ENCODE peak calls at places on chromosome 22, in six cellular contexts. Z, C, G, T, F and R are unnamed samples.
A peak's percentile ranks its signal among the peaks of the same experiment; 100 is the strongest.

GRCh38 chr22:50737728-50738648 is at the start of gene ACR:
- DNase-seq in T (no peak), Z (no peak), C (no peak), F (no peak), G (peak; percentile 6), R (no peak)

GRCh38 chr22:49619301-49619700 is 208.4 kb downstream of the BRD1 start:
- DNase-seq in T (no peak), F (no peak), C (no peak), G (peak; percentile 6), Z (no peak), R (no peak)

GRCh38 chr22:41699264-41700104 is at the start of gene MEI1:
- DNase-seq in F (no peak), G (peak; percentile 49), Z (no peak), T (peak; percentile 75), C (peak; percentile 80), R (no peak)

GRCh38 chr22:31537019-31537535 is 40.7 kb downstream of the SFI1 start:
- DNase-seq in Z (no peak), C (peak; percentile 48), G (no peak), T (no peak), F (peak; percentile 9), R (no peak)

GRCh38 chr22:50720301-50720845 is 17.6 kb upstream of the ACR start:
- DNase-seq in Z (no peak), G (no peak), C (no peak), F (no peak), T (no peak), R (no peak)

GRCh38 chr22:41197808-41198585 is 7.1 kb upstream of the L3MBTL2 start:
- DNase-seq in T (no peak), C (peak; percentile 73), Z (peak; percentile 47), F (peak; percentile 29), G (peak; percentile 37), R (no peak)

GRCh38 chr22:27747396-27748256 is 53.9 kb downstream of the MN1 start:
- DNase-seq in Z (no peak), C (no peak), G (peak; percentile 35), F (peak; percentile 68), T (no peak), R (no peak)

GRCh38 chr22:46656856-46657654 is 36.9 kb downstream of the GRAMD4 start:
- DNase-seq in Z (no peak), G (no peak), C (no peak), F (no peak), T (no peak), R (no peak)

GRCh38 chr22:49930596-49931412 is 12.4 kb downstream of the CRELD2 start:
- DNase-seq in C (peak; percentile 96), Z (no peak), T (no peak), G (no peak), F (no peak), R (peak; percentile 81)

GRCh38 chr22:36301384-36301828 is 48.5 kb downstream of the APOL1 start:
- DNase-seq in F (peak; percentile 71), T (peak; percentile 93), G (peak; percentile 89), Z (peak; percentile 28), C (peak; percentile 60), R (peak; percentile 48)

GRCh38 chr22:32794449-32795213 is 6.9 kb upstream of the TIMP3 start:
- DNase-seq in F (peak; percentile 15), Z (no peak), G (no peak), T (no peak), C (no peak), R (peak; percentile 90)

GRCh38 chr22:49956418-49956770 is 4.2 kb upstream of the PIM3 start:
- DNase-seq in Z (no peak), T (no peak), G (no peak), F (no peak), C (no peak), R (no peak)

GRCh38 chr22:43159484-43160178 is 8.3 kb downstream of the TSPO start:
- DNase-seq in T (peak; percentile 77), C (no peak), G (peak; percentile 69), Z (no peak), F (peak; percentile 29), R (no peak)

GRCh38 chr22:42433754-42434153 is 1.6 kb upstream of the NFAM1 start:
- DNase-seq in C (no peak), F (no peak), G (no peak), Z (no peak), T (no peak), R (no peak)

GRCh38 chr22:46353483-46354105 is 18.1 kb downstream of the TRMU start:
- DNase-seq in T (no peak), Z (no peak), G (no peak), F (no peak), C (no peak), R (no peak)

GRCh38 chr22:42967933-42968332 is 47.0 kb downstream of the PACSIN2 start:
- DNase-seq in T (no peak), G (no peak), F (peak; percentile 53), C (no peak), Z (no peak), R (no peak)

GRCh38 chr22:31628362-31628761 is 33.7 kb downstream of the PISD start:
- DNase-seq in G (no peak), Z (no peak), C (no peak), F (no peak), T (no peak), R (no peak)

GRCh38 chr22:32544953-32545558 is 70.4 kb downstream of the FBXO7 start:
- DNase-seq in G (no peak), T (no peak), Z (no peak), C (no peak), F (no peak), R (no peak)

GRCh38 chr22:35547993-35548761 is 7.5 kb downstream of the RASD2 start:
- DNase-seq in T (peak; percentile 78), C (no peak), F (peak; percentile 14), G (peak; percentile 67), Z (no peak), R (no peak)

GRCh38 chr22:21694394-21694793 is 28.6 kb downstream of the PPIL2 start:
- DNase-seq in Z (no peak), F (peak; percentile 61), T (no peak), G (no peak), C (no peak), R (no peak)

GRCh38 chr22:42280140-42280539 is 9.7 kb upstream of the TCF20 start:
- DNase-seq in G (no peak), C (no peak), F (no peak), T (no peak), Z (no peak), R (no peak)

GRCh38 chr22:40628354-40629042 is 8.0 kb downstream of the MRTFA start:
- DNase-seq in F (no peak), C (no peak), Z (no peak), G (no peak), T (no peak), R (no peak)

GRCh38 chr22:41826430-41827383 is 6.2 kb upstream of the SREBF2 start:
- DNase-seq in Z (no peak), F (no peak), T (no peak), C (no peak), G (no peak), R (no peak)

GRCh38 chr22:49482811-49483210 is 344.9 kb downstream of the BRD1 start:
- DNase-seq in F (no peak), Z (no peak), C (no peak), G (no peak), T (no peak), R (no peak)

GRCh38 chr22:26558246-26558895 is 31.6 kb downstream of the TPST2 start:
- DNase-seq in F (no peak), T (no peak), Z (no peak), G (no peak), C (no peak), R (no peak)
- TF ChIP-seq JUN in F (no peak), T (no peak), Z (no peak), G (no peak), C (no peak), R (no peak)

GRCh38 chr22:22974795-22975580 is 87.4 kb downstream of the IGLL5 start:
- DNase-seq in T (no peak), Z (no peak), F (peak; percentile 36), G (no peak), C (no peak), R (no peak)
- TF ChIP-seq JUN in T (no peak), Z (no peak), F (no peak), G (no peak), C (no peak), R (no peak)

DNA sequence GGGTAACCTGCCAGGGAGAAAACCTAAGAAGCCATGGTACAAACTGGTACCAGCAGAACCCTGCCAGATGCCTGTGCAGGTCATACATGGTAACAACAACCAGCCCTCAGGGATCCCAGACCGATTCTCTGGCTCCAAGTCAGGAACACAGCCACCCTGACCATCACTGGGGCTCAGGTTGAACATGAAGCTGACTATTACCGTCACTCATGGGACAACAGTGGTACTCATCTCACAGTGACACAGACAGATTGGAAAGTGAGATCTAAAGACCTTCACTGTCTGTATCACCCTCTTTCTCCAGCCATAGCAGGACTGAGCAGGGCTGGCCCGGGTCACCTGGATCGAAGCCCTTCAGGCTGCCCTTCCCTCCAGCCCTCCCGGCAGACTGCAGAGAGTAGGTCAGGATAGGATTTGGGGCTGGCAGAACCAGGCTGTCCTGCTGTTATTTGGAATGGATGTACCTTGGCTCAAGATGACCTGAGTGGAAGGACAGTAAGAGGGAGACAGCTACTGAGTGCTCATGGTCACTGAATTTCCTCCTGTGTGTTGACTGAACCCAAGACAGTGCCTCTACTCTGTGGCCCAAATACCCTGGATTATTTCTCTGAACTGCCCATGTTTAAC is 94.7 kb downstream of the GGTLC2 start:
- DNase-seq in C (no peak), G (no peak), T (no peak), F (no peak), Z (no peak), R (no peak)
- TF ChIP-seq JUN in C (no peak), G (no peak), T (no peak), F (no peak), Z (no peak), R (no peak)

GRCh38 chr22:45224988-45225731 is 15.5 kb downstream of the KIAA0930 start:
- DNase-seq in T (no peak), G (no peak), F (no peak), C (no peak), Z (no peak), R (no peak)
- TF ChIP-seq JUN in T (no peak), G (no peak), F (no peak), C (no peak), Z (no peak), R (no peak)

GRCh38 chr22:39332441-39333064 is 13.1 kb upstream of the RPL3 start:
- DNase-seq in Z (no peak), C (peak; percentile 81), F (no peak), G (no peak), T (no peak), R (no peak)

GRCh38 chr22:39341179-39341578 is 8.6 kb upstream of the SYNGR1 start:
- DNase-seq in C (no peak), Z (no peak), G (no peak), F (no peak), T (no peak), R (no peak)

DNA sequence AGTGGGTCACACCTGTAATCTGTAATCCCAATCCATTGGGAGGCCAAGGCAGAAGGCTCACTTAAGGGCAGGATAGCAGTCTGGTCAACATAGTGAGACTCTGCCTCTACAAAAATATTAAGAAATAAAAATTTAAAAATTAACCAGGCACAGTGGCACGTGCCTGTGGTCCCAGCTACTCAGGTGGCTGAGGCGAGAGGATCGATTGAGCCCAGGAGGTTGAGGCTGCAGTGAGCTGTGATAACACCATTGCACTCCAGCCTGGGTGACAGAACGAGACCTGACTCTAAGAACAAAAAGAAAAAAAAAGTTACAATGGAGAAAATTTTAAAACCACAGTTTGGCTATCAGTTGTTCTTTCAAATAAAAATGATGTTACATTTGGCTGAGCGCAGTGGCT is 13.4 kb upstream of the SYNGR1 start:
- DNase-seq in T (no peak), G (no peak), F (no peak), Z (no peak), C (no peak), R (no peak)
- TF ChIP-seq JUN in T (no peak), G (no peak), F (no peak), Z (no peak), C (no peak), R (no peak)